ENCODE peak calls at places on chromosomes 1 and 21, in six cellular contexts. One of them, this sample, is unnamed.

GRCh38 chr1:31639543-31639942 is 5.1 kb downstream of the PEF1 start:
- DNase-seq in CD4-positive, CD25-positive, alpha-beta regulatory T cell: no peak
- DNase-seq in aorta: no peak
- DNase-seq in upper lobe of right lung: no peak
- DNase-seq in mucosa of descending colon: no peak
- DNase-seq in CD8-positive, alpha-beta memory T cell: no peak
- DNase-seq in this sample: no peak

GRCh38 chr1:176701151-176701866 is 238.3 kb downstream of the PAPPA2 start:
- DNase-seq in CD4-positive, CD25-positive, alpha-beta regulatory T cell: no peak
- DNase-seq in aorta: no peak
- DNase-seq in upper lobe of right lung: no peak
- DNase-seq in mucosa of descending colon: no peak
- DNase-seq in CD8-positive, alpha-beta memory T cell: no peak
- DNase-seq in this sample: no peak

GRCh38 chr1:181075727-181076350 is 12.7 kb upstream of the IER5 start:
- DNase-seq in CD4-positive, CD25-positive, alpha-beta regulatory T cell: no peak
- DNase-seq in aorta: no peak
- DNase-seq in upper lobe of right lung: no peak
- DNase-seq in mucosa of descending colon: no peak
- DNase-seq in CD8-positive, alpha-beta memory T cell: no peak
- DNase-seq in this sample: no peak

GRCh38 chr1:184724843-184725242 is 29.8 kb downstream of the EDEM3 start:
- DNase-seq in CD4-positive, CD25-positive, alpha-beta regulatory T cell: no peak
- DNase-seq in aorta: no peak
- DNase-seq in upper lobe of right lung: no peak
- DNase-seq in mucosa of descending colon: no peak
- DNase-seq in CD8-positive, alpha-beta memory T cell: no peak
- DNase-seq in this sample: no peak

GRCh38 chr1:228087771-228088251 is 5.3 kb downstream of the ARF1 start:
- DNase-seq in CD4-positive, CD25-positive, alpha-beta regulatory T cell: peak; percentile 36
- DNase-seq in aorta: peak; percentile 84
- DNase-seq in upper lobe of right lung: peak; percentile 74
- DNase-seq in mucosa of descending colon: no peak
- DNase-seq in CD8-positive, alpha-beta memory T cell: no peak
- DNase-seq in this sample: peak; percentile 80

GRCh38 chr1:26015358-26015757 is 6.2 kb upstream of the EXTL1 start:
- DNase-seq in CD4-positive, CD25-positive, alpha-beta regulatory T cell: no peak
- DNase-seq in aorta: no peak
- DNase-seq in upper lobe of right lung: peak; percentile 75
- DNase-seq in mucosa of descending colon: peak; percentile 40
- DNase-seq in CD8-positive, alpha-beta memory T cell: no peak
- DNase-seq in this sample: peak; percentile 44

GRCh38 chr1:74245168-74245753 is 10.1 kb downstream of the TNNI3K start:
- DNase-seq in CD4-positive, CD25-positive, alpha-beta regulatory T cell: no peak
- DNase-seq in aorta: no peak
- DNase-seq in upper lobe of right lung: no peak
- DNase-seq in mucosa of descending colon: no peak
- DNase-seq in CD8-positive, alpha-beta memory T cell: no peak
- DNase-seq in this sample: no peak

GRCh38 chr1:234631721-234632125 is 21.7 kb upstream of the IRF2BP2 start:
- DNase-seq in CD4-positive, CD25-positive, alpha-beta regulatory T cell: no peak
- DNase-seq in aorta: no peak
- DNase-seq in upper lobe of right lung: no peak
- DNase-seq in mucosa of descending colon: no peak
- DNase-seq in CD8-positive, alpha-beta memory T cell: no peak
- DNase-seq in this sample: no peak

GRCh38 chr1:21703318-21703963 is 34.3 kb upstream of the RAP1GAP start:
- DNase-seq in CD4-positive, CD25-positive, alpha-beta regulatory T cell: peak; percentile 65
- DNase-seq in aorta: no peak
- DNase-seq in upper lobe of right lung: no peak
- DNase-seq in mucosa of descending colon: peak; percentile 4
- DNase-seq in CD8-positive, alpha-beta memory T cell: no peak
- DNase-seq in this sample: no peak

GRCh38 chr1:167766538-167766937 is 44.8 kb downstream of the MPZL1 start:
- DNase-seq in CD4-positive, CD25-positive, alpha-beta regulatory T cell: no peak
- DNase-seq in aorta: no peak
- DNase-seq in upper lobe of right lung: no peak
- DNase-seq in mucosa of descending colon: no peak
- DNase-seq in CD8-positive, alpha-beta memory T cell: no peak
- DNase-seq in this sample: no peak

GRCh38 chr1:98145655-98146054 is 224.8 kb upstream of the DPYD start:
- DNase-seq in CD4-positive, CD25-positive, alpha-beta regulatory T cell: no peak
- DNase-seq in aorta: no peak
- DNase-seq in upper lobe of right lung: no peak
- DNase-seq in mucosa of descending colon: no peak
- DNase-seq in CD8-positive, alpha-beta memory T cell: no peak
- DNase-seq in this sample: no peak

GRCh38 chr21:15276243-15276642 is 211.4 kb upstream of the NRIP1 start:
- DNase-seq in CD4-positive, CD25-positive, alpha-beta regulatory T cell: no peak
- DNase-seq in aorta: no peak
- DNase-seq in upper lobe of right lung: no peak
- DNase-seq in mucosa of descending colon: no peak
- DNase-seq in CD8-positive, alpha-beta memory T cell: no peak
- DNase-seq in this sample: no peak

GRCh38 chr1:211579434-211580302 is 707 bp upstream of the SLC30A1 start:
- DNase-seq in CD4-positive, CD25-positive, alpha-beta regulatory T cell: peak; percentile 81
- DNase-seq in aorta: peak; percentile 92
- DNase-seq in upper lobe of right lung: peak; percentile 92
- DNase-seq in mucosa of descending colon: no peak
- DNase-seq in CD8-positive, alpha-beta memory T cell: no peak
- DNase-seq in this sample: peak; percentile 98

GRCh38 chr1:37831809-37832208 is 23.8 kb upstream of the YRDC start:
- DNase-seq in CD4-positive, CD25-positive, alpha-beta regulatory T cell: no peak
- DNase-seq in aorta: no peak
- DNase-seq in upper lobe of right lung: no peak
- DNase-seq in mucosa of descending colon: no peak
- DNase-seq in CD8-positive, alpha-beta memory T cell: no peak
- DNase-seq in this sample: no peak

GRCh38 chr1:201456499-201457309 is 12.3 kb downstream of the PHLDA3 start:
- DNase-seq in CD4-positive, CD25-positive, alpha-beta regulatory T cell: no peak
- DNase-seq in aorta: peak; percentile 80
- DNase-seq in upper lobe of right lung: peak; percentile 76
- DNase-seq in mucosa of descending colon: peak; percentile 35
- DNase-seq in CD8-positive, alpha-beta memory T cell: no peak
- DNase-seq in this sample: peak; percentile 44

GRCh38 chr1:67684526-67685066 is 405 bp upstream of the GADD45A start:
- DNase-seq in CD4-positive, CD25-positive, alpha-beta regulatory T cell: no peak
- DNase-seq in aorta: no peak
- DNase-seq in upper lobe of right lung: no peak
- DNase-seq in mucosa of descending colon: no peak
- DNase-seq in CD8-positive, alpha-beta memory T cell: no peak
- DNase-seq in this sample: no peak

GRCh38 chr21:41648591-41649031 is 118.2 kb downstream of the RIPK4 start:
- DNase-seq in CD4-positive, CD25-positive, alpha-beta regulatory T cell: no peak
- DNase-seq in aorta: no peak
- DNase-seq in upper lobe of right lung: no peak
- DNase-seq in mucosa of descending colon: no peak
- DNase-seq in CD8-positive, alpha-beta memory T cell: no peak
- DNase-seq in this sample: peak; percentile 19

GRCh38 chr1:8816306-8816705 is 1.1 kb downstream of the RERE start:
- DNase-seq in CD4-positive, CD25-positive, alpha-beta regulatory T cell: peak; percentile 29
- DNase-seq in aorta: no peak
- DNase-seq in upper lobe of right lung: no peak
- DNase-seq in mucosa of descending colon: no peak
- DNase-seq in CD8-positive, alpha-beta memory T cell: no peak
- DNase-seq in this sample: no peak

GRCh38 chr1:8818325-8818775 is 910 bp upstream of the RERE start:
- DNase-seq in CD4-positive, CD25-positive, alpha-beta regulatory T cell: no peak
- DNase-seq in aorta: no peak
- DNase-seq in upper lobe of right lung: no peak
- DNase-seq in mucosa of descending colon: peak; percentile 59
- DNase-seq in CD8-positive, alpha-beta memory T cell: no peak
- DNase-seq in this sample: no peak

GRCh38 chr1:8815582-8816285 is 1.7 kb downstream of the RERE start:
- DNase-seq in CD4-positive, CD25-positive, alpha-beta regulatory T cell: peak; percentile 39
- DNase-seq in aorta: no peak
- DNase-seq in upper lobe of right lung: no peak
- DNase-seq in mucosa of descending colon: peak; percentile 51
- DNase-seq in CD8-positive, alpha-beta memory T cell: no peak
- DNase-seq in this sample: no peak

GRCh38 chr1:8816831-8817412 is 518 bp downstream of the RERE start:
- DNase-seq in CD4-positive, CD25-positive, alpha-beta regulatory T cell: peak; percentile 45
- DNase-seq in aorta: peak; percentile 74
- DNase-seq in upper lobe of right lung: peak; percentile 72
- DNase-seq in mucosa of descending colon: peak; percentile 50
- DNase-seq in CD8-positive, alpha-beta memory T cell: peak; percentile 12
- DNase-seq in this sample: peak; percentile 86

DNA sequence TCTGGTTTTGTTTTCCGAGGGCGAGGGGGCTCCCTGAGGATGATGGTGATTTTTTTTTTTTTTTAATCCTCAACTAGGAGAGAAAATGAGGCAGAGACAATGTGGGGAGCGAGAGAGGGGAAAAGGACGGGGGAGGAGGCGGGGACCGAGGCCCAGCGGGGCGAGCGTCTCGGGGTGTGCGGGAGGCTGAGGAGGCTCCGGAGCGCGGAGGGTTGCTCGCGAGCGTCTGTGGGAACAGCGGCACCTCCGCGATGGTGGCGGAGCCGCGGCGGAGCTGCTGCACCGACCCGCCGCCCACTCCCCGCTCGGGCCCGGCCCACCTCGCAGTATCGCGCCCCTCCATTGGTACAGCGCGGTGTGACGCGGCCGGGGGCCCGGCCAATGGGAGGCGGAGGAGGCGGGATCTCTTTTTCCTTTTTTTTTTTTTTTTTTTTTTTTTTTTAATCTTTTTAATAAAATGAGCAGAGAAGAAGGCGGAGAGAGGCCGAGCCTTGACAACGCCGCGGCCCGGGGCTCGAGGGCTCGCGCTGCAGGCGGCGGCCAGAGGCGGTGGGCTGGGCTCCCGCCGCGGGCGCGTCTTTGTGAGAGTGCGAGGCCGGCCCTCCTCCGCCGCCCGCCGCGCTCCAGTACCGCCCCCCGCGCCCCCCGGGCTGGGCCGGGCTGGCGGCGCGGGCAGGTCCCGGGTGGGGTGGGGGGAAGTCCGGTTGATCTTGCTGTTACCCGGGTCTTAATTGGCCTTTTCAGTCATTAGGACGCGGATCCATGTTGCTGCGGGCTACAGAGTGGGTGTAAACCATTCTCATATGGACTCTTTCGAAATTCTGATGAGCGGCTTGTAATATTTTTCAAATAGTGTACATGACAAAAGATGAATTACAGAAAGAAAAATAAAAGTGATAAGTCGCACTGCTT is at the start of gene RERE:
- DNase-seq in CD4-positive, CD25-positive, alpha-beta regulatory T cell: peak; percentile 96
- DNase-seq in aorta: peak; percentile 97
- DNase-seq in upper lobe of right lung: peak; percentile 96
- DNase-seq in mucosa of descending colon: peak; percentile 93
- DNase-seq in CD8-positive, alpha-beta memory T cell: peak; percentile 94
- DNase-seq in this sample: peak; percentile 96
- H3K4me3 ChIP-seq in CD4-positive, CD25-positive, alpha-beta regulatory T cell: peak within 1 kb of the TSS; percentile 87
- H3K4me3 ChIP-seq in aorta: peak within 1 kb of the TSS; percentile 99
- H3K4me3 ChIP-seq in upper lobe of right lung: peak within 1 kb of the TSS; percentile 72
- H3K4me3 ChIP-seq in mucosa of descending colon: peak within 1 kb of the TSS; percentile 75
- H3K4me3 ChIP-seq in CD8-positive, alpha-beta memory T cell: peak within 1 kb of the TSS; percentile 80
- H3K4me3 ChIP-seq in this sample: peak within 1 kb of the TSS; percentile 77

GRCh38 chr21:28227881-28228623 is 764.6 kb downstream of the LTN1 start:
- DNase-seq in CD4-positive, CD25-positive, alpha-beta regulatory T cell: no peak
- DNase-seq in aorta: no peak
- DNase-seq in upper lobe of right lung: no peak
- DNase-seq in mucosa of descending colon: no peak
- DNase-seq in CD8-positive, alpha-beta memory T cell: no peak
- DNase-seq in this sample: no peak

GRCh38 chr21:28229811-28230210 is 762.9 kb downstream of the LTN1 start:
- DNase-seq in CD4-positive, CD25-positive, alpha-beta regulatory T cell: no peak
- DNase-seq in aorta: no peak
- DNase-seq in upper lobe of right lung: no peak
- DNase-seq in mucosa of descending colon: no peak
- DNase-seq in CD8-positive, alpha-beta memory T cell: no peak
- DNase-seq in this sample: no peak

GRCh38 chr21:28233536-28234220 is 759.0 kb downstream of the LTN1 start:
- DNase-seq in CD4-positive, CD25-positive, alpha-beta regulatory T cell: no peak
- DNase-seq in aorta: no peak
- DNase-seq in upper lobe of right lung: no peak
- DNase-seq in mucosa of descending colon: no peak
- DNase-seq in CD8-positive, alpha-beta memory T cell: no peak
- DNase-seq in this sample: no peak

GRCh38 chr21:28228624-28228995 is 764.1 kb downstream of the LTN1 start:
- DNase-seq in CD4-positive, CD25-positive, alpha-beta regulatory T cell: no peak
- DNase-seq in aorta: no peak
- DNase-seq in upper lobe of right lung: no peak
- DNase-seq in mucosa of descending colon: no peak
- DNase-seq in CD8-positive, alpha-beta memory T cell: no peak
- DNase-seq in this sample: no peak

DNA sequence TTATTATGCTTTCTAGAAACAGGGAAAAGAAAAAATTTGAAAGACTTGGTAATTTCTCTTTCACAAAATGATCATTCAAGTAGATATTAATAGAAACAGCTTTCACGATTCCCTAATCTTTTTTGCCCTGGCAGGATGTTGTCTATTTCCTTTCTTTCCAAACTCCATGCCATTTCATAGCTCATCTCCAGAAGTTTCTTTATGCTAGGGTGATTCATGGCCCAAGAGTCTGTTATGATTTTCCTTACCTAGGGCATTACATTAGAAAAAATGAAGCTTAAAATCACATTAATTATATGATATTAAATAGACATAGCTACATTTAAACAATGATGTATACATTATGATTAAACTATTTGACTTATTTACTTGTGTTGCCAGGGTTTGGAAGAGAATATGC is 762.1 kb downstream of the LTN1 start:
- DNase-seq in CD4-positive, CD25-positive, alpha-beta regulatory T cell: no peak
- DNase-seq in aorta: no peak
- DNase-seq in upper lobe of right lung: no peak
- DNase-seq in mucosa of descending colon: no peak
- DNase-seq in CD8-positive, alpha-beta memory T cell: no peak
- DNase-seq in this sample: no peak
- H3K4me3 ChIP-seq in CD4-positive, CD25-positive, alpha-beta regulatory T cell: no peak overlapping the region
- H3K4me3 ChIP-seq in aorta: no peak overlapping the region
- H3K4me3 ChIP-seq in upper lobe of right lung: no peak overlapping the region
- H3K4me3 ChIP-seq in mucosa of descending colon: no peak overlapping the region
- H3K4me3 ChIP-seq in CD8-positive, alpha-beta memory T cell: no peak overlapping the region
- H3K4me3 ChIP-seq in this sample: no peak overlapping the region

GRCh38 chr1:233295775-233296322 is 324 bp upstream of the PCNX2 start:
- DNase-seq in CD4-positive, CD25-positive, alpha-beta regulatory T cell: peak; percentile 11
- DNase-seq in aorta: peak; percentile 82
- DNase-seq in upper lobe of right lung: no peak
- DNase-seq in mucosa of descending colon: no peak
- DNase-seq in CD8-positive, alpha-beta memory T cell: no peak
- DNase-seq in this sample: no peak
- H3K4me3 ChIP-seq in CD4-positive, CD25-positive, alpha-beta regulatory T cell: peak overlapping the region; percentile 73
- H3K4me3 ChIP-seq in aorta: peak overlapping the region; percentile 78
- H3K4me3 ChIP-seq in upper lobe of right lung: peak overlapping the region; percentile 59
- H3K4me3 ChIP-seq in mucosa of descending colon: peak overlapping the region; percentile 25
- H3K4me3 ChIP-seq in CD8-positive, alpha-beta memory T cell: peak overlapping the region; percentile 83
- H3K4me3 ChIP-seq in this sample: peak overlapping the region; percentile 64

DNA sequence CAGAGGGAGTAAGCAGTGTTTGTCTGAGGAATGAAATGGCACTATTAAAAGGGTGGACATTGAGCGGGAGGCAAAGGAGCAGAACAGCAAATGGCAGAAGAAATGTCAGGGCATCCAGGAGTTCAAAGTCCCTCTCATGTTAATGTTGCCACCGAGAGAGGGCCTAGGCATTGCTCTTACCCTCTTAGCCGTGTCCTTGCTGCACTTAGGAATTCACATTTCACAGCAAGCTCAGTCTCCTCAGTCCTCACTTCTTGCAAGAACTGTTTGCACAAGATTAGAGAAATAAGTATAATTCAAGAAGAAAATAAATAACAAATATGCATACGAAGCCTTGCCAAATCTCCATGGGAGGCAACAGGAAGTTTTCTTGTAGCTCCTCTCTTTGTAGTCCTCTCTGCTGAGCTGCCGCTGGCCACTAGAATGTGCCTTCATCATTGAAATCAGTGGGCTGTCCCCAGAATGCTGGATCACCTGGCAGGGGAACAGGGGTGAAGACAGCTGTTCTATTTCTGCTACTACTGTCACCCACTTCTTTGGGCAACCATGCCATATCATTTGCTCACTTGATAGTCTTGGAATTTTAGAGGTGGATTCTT is 205.8 kb downstream of the ZNF326 start:
- DNase-seq in CD4-positive, CD25-positive, alpha-beta regulatory T cell: no peak
- DNase-seq in aorta: no peak
- DNase-seq in upper lobe of right lung: no peak
- DNase-seq in mucosa of descending colon: no peak
- DNase-seq in CD8-positive, alpha-beta memory T cell: no peak
- DNase-seq in this sample: no peak
- H3K4me3 ChIP-seq in CD4-positive, CD25-positive, alpha-beta regulatory T cell: no peak overlapping the region
- H3K4me3 ChIP-seq in aorta: no peak overlapping the region
- H3K4me3 ChIP-seq in upper lobe of right lung: no peak overlapping the region
- H3K4me3 ChIP-seq in mucosa of descending colon: no peak overlapping the region
- H3K4me3 ChIP-seq in CD8-positive, alpha-beta memory T cell: no peak overlapping the region
- H3K4me3 ChIP-seq in this sample: no peak overlapping the region

This sample was measured in spleen.